ENCODE peak calls at places on chromosome 6, in seven cellular contexts. A is aorta; H is SK-N-SH; S is CD8-positive, alpha-beta memory T cell; C is Panc1; O is choroid plexus epithelial cell; J is H7. N is an unnamed sample.

GRCh38 chr6:90284236-90284744 is 12.4 kb downstream of the BACH2 start:
- DNase-seq in A (no peak), H (no peak), S (peak), C (no peak), O (peak), J (no peak), N (peak)

GRCh38 chr6:109867970-109868358 is 110.1 kb upstream of the GPR6 start:
- DNase-seq in A (no peak), H (no peak), S (no peak), C (no peak), O (peak), J (no peak), N (no peak)

GRCh38 chr6:150723857-150724256 is 124.2 kb downstream of the PLEKHG1 start:
- DNase-seq in A (no peak), H (no peak), S (no peak), C (no peak), O (no peak), J (no peak), N (no peak)

GRCh38 chr6:12366732-12367131 is 76.6 kb downstream of the EDN1 start:
- DNase-seq in A (no peak), H (no peak), S (no peak), C (no peak), O (no peak), J (no peak), N (no peak)

GRCh38 chr6:132780770-132781371 is 17.6 kb downstream of the SLC18B1 start:
- DNase-seq in A (no peak), H (no peak), S (no peak), C (no peak), O (peak), J (no peak), N (no peak)

GRCh38 chr6:24231578-24231977 is 105.6 kb downstream of the NRSN1 start:
- DNase-seq in A (no peak), H (no peak), S (no peak), C (no peak), O (no peak), J (no peak), N (no peak)

GRCh38 chr6:85419046-85419759 is 30.7 kb upstream of the NT5E start:
- DNase-seq in A (no peak), H (no peak), S (no peak), C (no peak), O (peak), J (no peak), N (no peak)

GRCh38 chr6:113786168-113786567 is 71.0 kb upstream of the MARCKS start:
- DNase-seq in A (no peak), H (no peak), S (no peak), C (no peak), O (no peak), J (no peak), N (no peak)

GRCh38 chr6:47286301-47286700 is 23.4 kb downstream of the TNFRSF21 start:
- DNase-seq in A (no peak), H (no peak), S (no peak), C (no peak), O (no peak), J (no peak), N (no peak)

GRCh38 chr6:129317931-129318820 is 391.8 kb downstream of the ARHGAP18 start:
- DNase-seq in A (no peak), H (no peak), S (no peak), C (no peak), O (peak), J (peak), N (no peak)

GRCh38 chr6:98272061-98272460 is 562.3 kb upstream of the POU3F2 start:
- DNase-seq in A (no peak), H (no peak), S (no peak), C (no peak), O (no peak), J (no peak), N (no peak)

GRCh38 chr6:149851461-149851860 is 12.7 kb downstream of the LRP11 start:
- DNase-seq in A (no peak), H (no peak), S (no peak), C (no peak), O (peak), J (no peak), N (no peak)

GRCh38 chr6:163355471-163355991 is 59.0 kb upstream of the QKI start:
- DNase-seq in A (peak), H (peak), S (no peak), C (no peak), O (peak), J (no peak), N (no peak)

GRCh38 chr6:155309150-155309549 is 5.1 kb downstream of the TFB1M start:
- DNase-seq in A (no peak), H (no peak), S (no peak), C (no peak), O (no peak), J (no peak), N (no peak)

GRCh38 chr6:29447670-29448069 is 8.6 kb downstream of the OR10C1 start:
- DNase-seq in A (no peak), H (no peak), S (no peak), C (no peak), O (peak), J (peak), N (no peak)

GRCh38 chr6:25612666-25613065 is 39.3 kb upstream of the SCGN start:
- DNase-seq in A (no peak), H (no peak), S (no peak), C (no peak), O (no peak), J (no peak), N (no peak)

DNA sequence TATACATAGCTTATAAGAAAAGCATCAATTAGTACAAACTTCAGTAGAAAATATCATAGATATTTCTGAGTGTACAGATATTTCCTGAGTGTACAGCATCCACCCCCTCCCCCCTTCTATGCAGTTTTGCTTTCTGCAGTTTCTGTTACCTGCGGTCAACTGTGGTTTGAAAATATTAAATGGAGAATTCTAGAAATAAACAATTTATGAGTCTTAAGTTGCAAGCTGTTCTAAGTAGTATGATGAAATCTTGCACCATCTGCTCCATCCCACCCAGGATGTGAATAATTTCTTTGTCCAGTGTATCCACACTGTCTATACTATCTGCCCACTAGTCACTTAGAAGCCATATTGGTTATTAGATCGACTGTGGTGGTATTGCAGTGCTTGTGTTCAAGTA is 15.8 kb upstream of the GPR63 start:
- DNase-seq in A (no peak), H (no peak), S (no peak), C (no peak), O (peak), J (no peak), N (no peak)
- H3K4me3 ChIP-seq in A (no peak), H (no peak), S (no peak), C (no peak), O (no peak), J (no peak), N (no peak)

DNA sequence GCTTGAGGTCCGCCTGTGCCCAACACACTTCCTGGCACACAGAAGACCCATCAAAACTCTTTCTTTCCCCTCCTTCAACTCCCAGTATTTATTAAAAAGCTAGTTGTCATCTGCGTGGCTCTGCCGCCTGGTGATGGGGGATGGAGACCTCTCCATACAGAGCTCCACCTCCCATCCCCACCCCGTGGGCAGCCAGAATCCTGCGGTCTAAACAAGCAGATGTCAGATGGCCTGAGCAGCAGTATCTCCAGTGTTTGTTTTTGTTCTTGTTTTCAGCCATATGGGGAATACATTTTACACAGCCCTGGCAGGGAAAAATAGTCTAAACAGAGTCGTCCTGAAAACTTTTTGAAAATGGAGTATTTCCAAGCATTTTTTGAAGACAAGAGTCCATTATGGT is 91.3 kb downstream of the TCP11 start:
- DNase-seq in A (peak), H (peak), S (no peak), C (no peak), O (peak), J (peak), N (no peak)
- H3K4me3 ChIP-seq in A (no peak), H (no peak), S (no peak), C (no peak), O (no peak), J (no peak), N (no peak)

GRCh38 chr6:168884050-168884645 is 369.5 kb downstream of the THBS2 start:
- DNase-seq in A (no peak), H (no peak), S (no peak), C (no peak), O (no peak), J (no peak), N (peak)
- H3K4me3 ChIP-seq in A (no peak), H (no peak), S (peak), C (no peak), O (peak), J (no peak), N (peak)

DNA sequence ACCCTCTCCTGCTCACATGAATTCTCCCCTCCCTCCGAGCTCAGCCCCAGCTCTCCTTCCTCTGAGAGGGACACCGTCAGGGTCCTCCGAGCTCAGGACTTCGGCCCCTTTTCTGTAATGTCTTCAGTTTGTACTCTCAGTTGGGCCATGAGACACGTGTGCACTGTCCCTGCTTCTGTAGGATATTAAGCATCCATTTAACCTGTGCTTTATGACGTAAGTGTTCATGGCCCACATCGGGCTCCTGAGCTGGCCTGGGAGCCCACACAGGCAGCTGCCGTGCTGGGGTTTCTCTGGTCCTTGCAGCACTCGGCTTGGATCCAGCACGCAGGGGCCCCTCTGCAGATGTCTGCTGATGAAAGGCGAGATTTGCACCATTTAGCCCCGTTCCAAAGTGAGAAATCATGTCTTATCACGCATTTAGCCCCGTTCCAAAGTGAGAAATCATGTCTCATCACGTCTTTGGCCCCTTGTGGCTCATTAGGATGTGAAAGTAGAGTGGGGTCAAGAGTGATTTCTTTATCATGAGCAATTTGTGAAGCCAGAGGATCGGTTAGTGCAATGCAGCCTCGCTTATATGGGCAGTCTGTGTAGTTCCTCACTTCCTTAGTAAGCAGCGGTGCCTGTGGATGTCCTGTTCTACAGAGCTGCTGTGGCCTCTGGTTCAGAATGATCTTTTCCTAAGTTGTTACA is 25.3 kb downstream of the DUSP22 start:
- DNase-seq in A (no peak), H (no peak), S (no peak), C (no peak), O (no peak), J (no peak), N (no peak)
- H3K4me3 ChIP-seq in A (no peak), H (no peak), S (no peak), C (no peak), O (no peak), J (no peak), N (no peak)

DNA sequence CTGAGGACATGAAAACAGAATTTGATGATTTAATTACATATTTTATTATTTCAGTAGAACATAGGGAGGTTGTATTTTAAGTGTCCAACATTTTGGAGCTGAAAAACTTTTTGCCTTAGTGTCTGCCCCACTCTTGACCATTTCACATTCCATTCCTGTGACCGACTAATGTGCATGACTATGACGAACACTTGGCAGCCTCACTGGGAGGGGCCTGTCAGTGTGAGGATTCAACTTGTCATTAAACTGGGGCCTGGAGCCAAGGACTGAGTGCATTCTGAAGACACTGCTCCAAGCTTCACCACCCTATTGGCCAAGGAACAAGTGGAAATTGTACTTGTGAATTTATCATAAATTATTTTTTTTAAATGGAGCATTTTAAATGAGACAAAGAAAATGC is 661.3 kb downstream of the BCKDHB start:
- DNase-seq in A (peak), H (no peak), S (no peak), C (peak), O (peak), J (no peak), N (no peak)
- H3K4me3 ChIP-seq in A (no peak), H (no peak), S (no peak), C (no peak), O (no peak), J (no peak), N (no peak)

GRCh38 chr6:31495580-31495979 is 2.4 kb upstream of the MICB start:
- DNase-seq in A (no peak), H (no peak), S (no peak), C (no peak), O (peak), J (no peak), N (no peak)
- H3K4me3 ChIP-seq in A (no peak), H (peak), S (peak), C (peak), O (peak), J (no peak), N (peak)

GRCh38 chr6:106860940-106861339 is 113.6 kb downstream of the CD24 start:
- DNase-seq in A (no peak), H (no peak), S (no peak), C (no peak), O (no peak), J (no peak), N (no peak)
- H3K4me3 ChIP-seq in A (no peak), H (no peak), S (no peak), C (no peak), O (no peak), J (no peak), N (no peak)